ENCODE peak calls at places on chromosomes 3 and 15, in eight cellular contexts. B is activated CD8-positive, alpha-beta T cell treated with anti-CD3 and anti-CD28 coated beads for 36 hours; Y is dorsolateral prefrontal cortex; H is HFF-Myc; O is GM20000; M is neural progenitor cell; R is lung; D is omental fat pad. W is an unnamed sample.

GRCh38 chr3:101840066-101840465 is 9.2 kb upstream of the NFKBIZ start:
- DNase-seq in B (no peak), H (no peak), R (no peak), O (no peak), D (no peak), Y (no peak), M (no peak), W (no peak)

GRCh38 chr3:187737401-187738088 is 7.7 kb downstream of the BCL6 start:
- DNase-seq in M (peak; percentile 74), O (no peak), R (peak; percentile 80), Y (peak; percentile 64), B (peak; percentile 63), D (peak; percentile 62), H (no peak), W (peak; percentile 81)

GRCh38 chr15:64138542-64138941 is 13.0 kb upstream of the SNX22 start:
- DNase-seq in M (no peak), H (no peak), B (no peak), D (no peak), R (no peak), Y (no peak), O (no peak), W (no peak)

GRCh38 chr3:125054436-125055164 is 1.2 kb downstream of the HEG1 start:
- DNase-seq in B (peak; percentile 23), M (peak; percentile 53), D (no peak), Y (no peak), H (no peak), R (no peak), O (peak; percentile 84), W (no peak)

GRCh38 chr15:41928637-41929620 is 35.1 kb upstream of the SPTBN5 start:
- DNase-seq in B (peak; percentile 45), R (no peak), H (no peak), M (peak; percentile 30), D (no peak), O (peak; percentile 65), Y (no peak), W (peak; percentile 51)

GRCh38 chr3:173789530-173789929 is 392.0 kb downstream of the NLGN1 start:
- DNase-seq in B (no peak), R (no peak), Y (no peak), D (no peak), M (no peak), O (no peak), H (no peak), W (no peak)

GRCh38 chr3:127547761-127548605 is 42.5 kb downstream of the TPRA1 start:
- DNase-seq in Y (peak; percentile 78), D (peak; percentile 77), B (peak; percentile 83), R (peak; percentile 78), O (peak; percentile 85), H (no peak), M (peak; percentile 91), W (peak; percentile 85)

GRCh38 chr3:132343018-132343612 is 25.9 kb downstream of the ACP3 start:
- DNase-seq in H (peak; percentile 42), B (peak; percentile 43), D (no peak), O (peak; percentile 31), Y (no peak), M (peak; percentile 73), R (peak; percentile 33), W (peak; percentile 52)

GRCh38 chr15:89429986-89430385 is 66.4 kb downstream of the RHCG start:
- DNase-seq in D (no peak), Y (no peak), H (no peak), O (no peak), R (no peak), M (no peak), B (no peak), W (no peak)

GRCh38 chr3:190585771-190586630 is 72.1 kb downstream of the IL1RAP start:
- DNase-seq in O (no peak), H (peak; percentile 63), B (peak; percentile 87), R (peak; percentile 36), Y (no peak), D (no peak), M (peak; percentile 53), W (no peak)

GRCh38 chr3:29668233-29668632 is 387.4 kb downstream of the RBMS3 start:
- DNase-seq in R (no peak), B (no peak), H (no peak), Y (no peak), M (no peak), D (no peak), O (no peak), W (no peak)

GRCh38 chr3:29665688-29666087 is 384.8 kb downstream of the RBMS3 start:
- DNase-seq in H (no peak), O (no peak), M (no peak), D (no peak), R (no peak), Y (no peak), B (no peak), W (no peak)

GRCh38 chr3:29668728-29669127 is 387.9 kb downstream of the RBMS3 start:
- DNase-seq in B (no peak), M (peak; percentile 6), D (no peak), R (no peak), Y (no peak), H (no peak), O (no peak), W (no peak)
- TF ChIP-seq CTCF in B (no peak), M (peak; percentile 41), D (no peak), R (no peak), Y (no peak), H (peak; percentile 15), O (no peak), W (no peak)

DNA sequence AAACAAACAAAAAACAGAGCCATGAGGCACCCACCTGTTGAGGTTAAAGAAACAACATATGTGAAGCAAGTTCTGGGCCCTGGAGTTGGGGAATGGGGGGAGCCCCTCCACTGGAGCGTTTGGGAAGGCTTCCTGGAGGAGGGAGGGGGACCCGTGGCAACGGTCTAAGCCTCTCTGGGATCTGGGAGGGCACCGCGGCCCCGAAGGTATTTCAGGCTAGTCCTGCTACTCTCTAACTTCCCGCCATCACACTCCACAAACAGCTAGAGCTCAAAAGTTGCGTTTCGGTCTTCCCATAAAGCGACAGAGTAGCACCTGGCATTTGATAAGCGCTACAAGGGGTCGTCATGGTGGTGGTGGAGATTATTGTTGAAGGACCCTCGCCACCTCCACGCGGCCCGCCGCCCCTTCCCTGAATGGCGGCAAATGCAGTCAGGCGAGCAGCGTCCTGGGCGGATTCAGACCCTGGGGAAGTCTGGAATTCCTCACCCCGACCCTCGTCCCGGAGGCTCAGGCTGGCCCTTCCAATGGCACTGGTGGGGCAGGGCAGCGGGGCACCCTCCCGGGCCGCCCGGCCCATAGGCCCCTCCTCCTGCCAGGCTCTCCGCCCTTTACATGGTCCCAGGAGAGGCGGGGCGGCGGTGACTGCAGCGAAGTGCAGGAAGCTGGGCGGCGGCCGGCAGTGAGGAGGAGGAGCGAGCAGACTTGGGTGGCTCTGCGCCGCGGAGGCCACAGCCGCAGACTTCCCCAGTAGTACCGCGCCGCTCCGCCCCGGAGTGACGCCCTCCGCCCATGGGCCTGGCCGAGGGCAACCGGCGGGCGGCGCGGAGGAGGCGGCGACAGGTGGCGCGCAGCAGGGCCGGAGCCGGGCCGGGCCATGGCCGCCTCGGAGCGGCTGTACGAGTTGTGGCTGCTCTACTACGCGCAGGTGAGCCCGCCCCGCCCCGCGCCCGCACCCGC is at the start of gene NBEAL2:
- DNase-seq in O (peak; percentile 97), D (peak; percentile 83), B (peak; percentile 97), R (peak; percentile 97), H (peak; percentile 52), Y (peak; percentile 82), M (peak; percentile 95), W (peak; percentile 96)
- TF ChIP-seq CTCF in O (no peak), D (no peak), B (no peak), R (no peak), H (no peak), Y (peak; percentile 7), M (no peak), W (no peak)

DNA sequence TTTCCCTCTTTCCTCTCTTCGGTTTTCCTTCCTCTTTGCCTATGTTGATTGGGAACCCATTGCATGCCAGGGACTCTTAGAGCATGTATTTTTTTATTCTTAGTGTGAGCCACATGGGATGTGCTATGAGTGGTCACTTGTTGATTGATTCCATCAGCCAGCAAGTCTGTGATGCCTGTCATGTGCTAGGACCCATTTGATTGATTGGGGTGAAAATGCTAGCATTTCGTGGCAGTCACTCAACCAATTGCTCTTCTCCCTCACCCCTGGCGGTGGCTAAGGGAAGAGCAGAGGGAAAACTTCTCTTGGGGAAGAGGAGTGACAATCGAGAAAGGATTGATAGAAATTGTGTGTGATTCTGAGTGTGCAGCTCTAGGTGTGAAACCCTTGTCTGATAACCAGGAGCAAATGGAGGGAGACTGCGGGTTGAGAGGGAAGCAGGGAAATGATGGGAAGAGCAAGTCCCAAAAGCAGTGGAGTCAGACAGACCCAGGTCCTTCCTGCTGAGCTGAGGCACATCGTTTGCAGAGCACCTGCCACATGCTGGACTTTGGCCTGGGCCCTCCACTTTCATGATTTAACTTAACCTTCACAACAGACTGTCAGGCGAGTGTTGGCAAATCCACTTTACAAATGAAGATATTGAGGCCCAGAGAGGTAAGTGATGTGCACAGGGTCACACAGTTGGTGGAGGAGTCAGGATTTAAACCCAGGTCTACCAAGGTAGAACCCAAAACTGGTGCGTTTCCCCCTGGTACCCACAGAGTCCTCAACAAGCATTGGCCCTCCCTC is 40.0 kb downstream of the SLC6A11 start:
- DNase-seq in H (no peak), R (no peak), Y (no peak), M (peak; percentile 44), D (no peak), O (no peak), B (no peak), W (no peak)
- TF ChIP-seq CTCF in H (peak; percentile 50), R (no peak), Y (no peak), M (peak; percentile 66), D (no peak), O (no peak), B (no peak), W (peak; percentile 34)

GRCh38 chr3:118766306-118766669 is 268.4 kb downstream of the IGSF11 start:
- DNase-seq in M (no peak), B (no peak), O (peak; percentile 13), D (no peak), Y (no peak), R (no peak), H (no peak), W (no peak)

GRCh38 chr3:118755402-118755801 is 279.2 kb downstream of the IGSF11 start:
- DNase-seq in R (no peak), O (no peak), M (no peak), Y (no peak), H (no peak), B (no peak), D (no peak), W (no peak)

GRCh38 chr3:118765636-118766305 is 268.9 kb downstream of the IGSF11 start:
- DNase-seq in R (no peak), O (no peak), D (no peak), B (no peak), Y (no peak), M (no peak), H (no peak), W (no peak)

DNA sequence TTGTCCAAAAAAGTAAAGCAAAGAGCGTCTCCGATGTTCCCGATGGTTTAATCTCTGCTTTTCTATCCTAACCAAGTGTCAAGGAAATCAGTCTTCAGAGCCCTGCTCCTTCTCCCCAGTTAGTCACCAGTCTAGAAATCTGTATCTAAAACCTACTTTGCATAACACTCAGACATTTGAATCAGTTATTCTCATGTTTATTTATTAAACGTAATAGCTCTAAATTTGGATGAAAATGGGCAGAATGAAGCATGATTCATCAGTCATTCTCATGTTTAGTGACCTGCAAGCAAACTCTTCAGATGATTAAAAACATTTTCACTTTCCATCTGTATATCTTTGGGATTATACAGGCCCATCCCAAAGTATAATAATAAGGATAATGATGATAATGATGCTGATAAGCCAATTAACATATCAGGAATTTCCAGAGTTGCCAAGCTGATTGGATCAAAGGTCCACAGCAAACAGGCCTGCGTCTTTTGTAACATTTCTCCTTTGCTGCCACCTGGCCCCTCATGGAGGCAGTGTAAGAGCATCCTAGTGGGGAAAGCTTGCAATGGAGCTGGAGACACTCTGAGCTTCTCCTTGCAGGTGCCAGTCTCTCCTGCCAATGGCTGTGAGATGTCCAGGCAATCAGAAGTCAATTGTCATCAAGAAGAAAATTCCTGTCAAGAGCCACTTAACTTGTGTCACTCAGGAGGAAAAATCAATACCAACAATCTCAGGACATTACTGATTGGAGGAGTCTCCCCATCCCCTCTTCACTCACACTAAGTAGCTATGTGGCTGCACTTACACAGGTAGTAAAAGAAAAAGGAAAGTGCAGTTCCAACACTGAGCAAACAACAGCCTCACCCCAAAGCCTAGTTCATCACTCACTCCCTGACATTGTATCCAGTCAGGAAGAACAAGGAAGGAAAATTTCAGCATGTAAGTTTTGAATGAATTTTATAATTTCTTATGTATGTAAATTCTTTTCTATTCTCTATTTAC is 273.7 kb downstream of the IGSF11 start:
- DNase-seq in D (no peak), Y (no peak), R (no peak), O (no peak), B (no peak), M (peak; percentile 43), H (no peak), W (no peak)
- TF ChIP-seq CTCF in D (no peak), Y (no peak), R (no peak), O (peak; percentile 13), B (no peak), M (peak; percentile 39), H (no peak), W (no peak)

W was measured in heart right ventricle.